ENCODE peak calls at places on chromosome 10, in six cellular contexts. Y is kidney, R is mesenchymal stem cell, U is HCT116, M is colonic mucosa, E is neural progenitor cell. V is an unnamed sample. For H3K9me3, the result is how much of the 10 kb centered on the place peaks cover.

GRCh38 chr10:102111276-102111675 is 8.9 kb downstream of the LDB1 start:
- DNase-seq in U (no peak), R (no peak), Y (no peak), M (no peak), E (no peak), V (no peak)

GRCh38 chr10:89792187-89792586 is 90.8 kb downstream of the KIF20B start:
- DNase-seq in R (peak), Y (no peak), U (no peak), M (no peak), E (no peak), V (peak)

GRCh38 chr10:28839600-28840007 is 162.3 kb downstream of the BAMBI start:
- DNase-seq in E (no peak), R (peak), U (peak), Y (no peak), M (peak), V (no peak)

GRCh38 chr10:77524300-77524711 is 113.3 kb downstream of the KCNMA1 start:
- DNase-seq in U (no peak), Y (no peak), M (no peak), E (no peak), R (peak), V (peak)

GRCh38 chr10:125146791-125147604 is 13.4 kb downstream of the CTBP2 start:
- DNase-seq in M (peak), Y (no peak), R (peak), U (no peak), E (no peak), V (peak)

GRCh38 chr10:13636776-13637175 is 50.0 kb downstream of the PRPF18 start:
- DNase-seq in M (no peak), Y (no peak), U (no peak), E (no peak), R (no peak), V (peak)

GRCh38 chr10:1074748-1075358 is 18.7 kb downstream of the WDR37 start:
- DNase-seq in M (no peak), U (no peak), R (no peak), Y (no peak), E (no peak), V (peak)

GRCh38 chr10:87694011-87694794 is 34.5 kb downstream of the PAPSS2 start:
- DNase-seq in M (peak), Y (no peak), U (no peak), E (no peak), R (no peak), V (no peak)

GRCh38 chr10:80454526-80455460 is 683 bp downstream of the TSPAN14 start:
- DNase-seq in U (no peak), Y (peak), E (peak), M (peak), R (peak), V (peak)

GRCh38 chr10:75400163-75400768 is 1.3 kb downstream of the ZNF503 start:
- DNase-seq in R (peak), Y (peak), U (no peak), M (no peak), E (peak), V (peak)

GRCh38 chr10:8379906-8380832 is 325.7 kb downstream of the GATA3 start:
- DNase-seq in E (no peak), U (no peak), M (no peak), Y (no peak), R (no peak), V (no peak)

GRCh38 chr10:19628767-19629443 is 187.3 kb upstream of the PLXDC2 start:
- DNase-seq in M (no peak), U (no peak), R (peak), E (peak), Y (no peak), V (peak)

GRCh38 chr10:24723788-24724380 is at the start of gene ARHGAP21:
- DNase-seq in Y (peak), R (peak), M (peak), U (no peak), E (peak), V (peak)

GRCh38 chr10:68167271-68167670 is 58.0 kb downstream of the MYPN start:
- DNase-seq in Y (no peak), U (no peak), E (no peak), M (no peak), R (no peak), V (peak)

GRCh38 chr10:131242007-131242406 is 69.5 kb downstream of the TCERG1L start:
- DNase-seq in U (peak), E (peak), R (no peak), M (no peak), Y (no peak), V (peak)

GRCh38 chr10:88012627-88013026 is 149.2 kb downstream of the PTEN start:
- DNase-seq in M (no peak), E (no peak), Y (no peak), U (no peak), R (no peak), V (peak)

GRCh38 chr10:23330953-23331352 is 13.6 kb downstream of the C10orf67 start:
- DNase-seq in U (no peak), R (no peak), M (no peak), Y (no peak), E (no peak), V (no peak)

GRCh38 chr10:48536916-48537890 is 67.7 kb downstream of the ARHGAP22 start:
- DNase-seq in M (peak), U (no peak), Y (no peak), E (no peak), R (no peak), V (no peak)

GRCh38 chr10:21398549-21399345 is 126.7 kb downstream of the SKIDA1 start:
- DNase-seq in R (peak), Y (no peak), M (no peak), U (no peak), E (no peak), V (peak)

GRCh38 chr10:80996615-80997193 is 459.0 kb downstream of the SH2D4B start:
- DNase-seq in R (no peak), U (no peak), Y (peak), M (no peak), E (no peak), V (no peak)

GRCh38 chr10:17349717-17350116 is 104.7 kb downstream of the ST8SIA6 start:
- DNase-seq in Y (no peak), E (no peak), M (no peak), R (no peak), U (peak), V (peak)

GRCh38 chr10:74008212-74008731 is 10.4 kb downstream of the VCL start:
- DNase-seq in Y (no peak), E (no peak), M (no peak), R (peak), U (no peak), V (peak)
- H3K9ac ChIP-seq in Y (no peak), E (no peak), M (no peak), R (peak), U (no peak), V (peak)

GRCh38 chr10:100347568-100348195 is 649 bp downstream of the SCD start:
- DNase-seq in M (peak), R (peak), U (no peak), E (peak), Y (no peak), V (peak)

GRCh38 chr10:100348389-100348927 is 1.4 kb downstream of the SCD start:
- DNase-seq in R (no peak), E (no peak), Y (no peak), M (no peak), U (no peak), V (no peak)

GRCh38 chr10:100350914-100351485 is 4.0 kb downstream of the SCD start:
- DNase-seq in E (no peak), U (no peak), R (no peak), M (no peak), Y (no peak), V (no peak)

GRCh38 chr10:100349672-100350071 is 2.6 kb downstream of the SCD start:
- DNase-seq in Y (no peak), U (no peak), E (no peak), R (no peak), M (no peak), V (no peak)

DNA sequence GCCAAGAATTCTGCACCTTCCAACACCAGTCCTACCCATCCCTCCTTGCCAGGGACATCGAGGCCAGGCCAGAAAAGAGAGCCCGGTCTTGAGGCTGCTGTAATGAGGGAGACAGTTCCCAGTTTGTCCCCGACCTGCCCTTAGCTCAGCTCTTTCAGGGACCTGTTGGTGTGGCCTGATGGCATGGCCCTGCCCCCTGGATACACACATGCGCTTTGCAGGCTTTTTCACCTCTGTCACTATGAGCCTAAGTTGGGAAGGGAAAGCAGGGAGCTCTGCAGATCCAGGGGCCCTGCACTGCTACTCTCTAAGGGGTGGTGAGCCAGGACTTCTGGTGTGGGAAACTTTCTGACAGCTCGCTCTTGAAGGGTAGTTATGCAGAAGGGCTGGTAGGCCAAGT is 2.1 kb downstream of the SCD start:
- DNase-seq in R (no peak), Y (no peak), E (peak), U (no peak), M (no peak), V (no peak)
- H3K4me3 ChIP-seq in R (no peak), Y (no peak), E (peak), U (no peak), M (peak), V (no peak)

GRCh38 chr10:82847242-82847641 is 972.2 kb downstream of the NRG3 start:
- DNase-seq in E (no peak), M (no peak), U (no peak), R (no peak), Y (no peak), V (no peak)

GRCh38 chr10:82850166-82850565 is 975.2 kb downstream of the NRG3 start:
- DNase-seq in U (no peak), M (no peak), E (no peak), R (no peak), Y (no peak), V (no peak)
- H3K9me3 ChIP-seq in U (under half), M (under half), E (under half), R (under half), Y (under half), V (under half)

GRCh38 chr10:118340486-118340885 is 1.6 kb downstream of the FAM204A start:
- DNase-seq in E (no peak), R (no peak), U (no peak), Y (no peak), M (no peak), V (no peak)
- H3K9ac ChIP-seq in E (no peak), R (no peak), U (no peak), Y (no peak), M (no peak), V (peak)

GRCh38 chr10:6086375-6087233 is 2.2 kb upstream of the RBM17 start:
- DNase-seq in U (peak), R (peak), M (peak), E (peak), Y (peak), V (peak)
- H3K4me3 ChIP-seq in U (no peak), R (no peak), M (no peak), E (no peak), Y (peak), V (peak)

DNA sequence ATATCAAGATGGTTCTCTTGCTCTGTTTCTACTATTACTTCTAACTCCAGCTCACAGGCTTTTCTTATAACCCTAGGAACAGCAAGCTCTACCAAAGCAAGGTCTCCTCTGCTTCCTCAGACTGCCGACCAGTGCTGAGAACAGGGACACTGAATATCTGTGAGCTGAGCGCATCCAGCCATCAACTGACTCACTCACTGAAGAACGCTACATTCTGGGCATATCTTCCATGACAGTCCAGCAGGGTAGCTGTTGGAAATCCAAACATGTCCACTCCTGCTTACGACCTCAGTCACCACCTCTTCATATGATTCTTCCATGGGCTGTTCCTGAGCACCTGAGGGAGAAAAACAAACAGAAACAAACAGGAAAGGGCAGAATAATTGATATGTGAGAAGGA is 2.8 kb downstream of the ZNF32 start:
- DNase-seq in R (no peak), M (no peak), U (no peak), E (no peak), Y (no peak), V (no peak)
- H3K9me3 ChIP-seq in R (half or more), M (under half), U (under half), E (half or more), Y (half or more), V (under half)

GRCh38 chr10:15744217-15744865 is 24.6 kb upstream of the ITGA8 start:
- DNase-seq in Y (no peak), E (peak), M (peak), U (peak), R (peak), V (peak)
- H3K9ac ChIP-seq in Y (no peak), E (no peak), M (no peak), U (no peak), R (no peak), V (no peak)

GRCh38 chr10:29974773-29975172 is 84.6 kb downstream of the JCAD start:
- DNase-seq in R (no peak), U (no peak), E (no peak), M (no peak), Y (no peak), V (no peak)

GRCh38 chr10:29980084-29980483 is 79.3 kb downstream of the JCAD start:
- DNase-seq in Y (no peak), M (no peak), U (no peak), E (no peak), R (no peak), V (no peak)

GRCh38 chr10:29981510-29981909 is 77.9 kb downstream of the JCAD start:
- DNase-seq in M (no peak), Y (no peak), R (no peak), U (no peak), E (no peak), V (no peak)

GRCh38 chr10:29976134-29976533 is 83.3 kb downstream of the JCAD start:
- DNase-seq in M (no peak), R (no peak), U (no peak), E (no peak), Y (no peak), V (no peak)

GRCh38 chr10:29977161-29977560 is 82.2 kb downstream of the JCAD start:
- DNase-seq in R (no peak), E (no peak), M (no peak), U (no peak), Y (no peak), V (no peak)
- H3K4me3 ChIP-seq in R (no peak), E (no peak), M (no peak), U (no peak), Y (no peak), V (no peak)